ENCODE peak calls at places on chromosome 13, in seven cellular contexts. One of them, this sample, is unnamed.

GRCh38 chr13:50684366-50684765 is 159.1 kb downstream of the DLEU7 start:
- DNase-seq in H1: no peak
- DNase-seq in mesendoderm: no peak
- DNase-seq in IMR-90: no peak
- DNase-seq in H9: no peak
- DNase-seq in neuronal stem cell: no peak
- DNase-seq in trophoblast cell: no peak
- DNase-seq in this sample: no peak

GRCh38 chr13:52162279-52163101 is 3.1 kb upstream of the NEK3 start:
- DNase-seq in H9: no peak
- DNase-seq in mesendoderm: peak
- DNase-seq in neuronal stem cell: peak
- DNase-seq in H1: no peak
- DNase-seq in IMR-90: peak
- DNase-seq in trophoblast cell: no peak
- DNase-seq in this sample: peak

GRCh38 chr13:71169125-71169524 is 697.9 kb downstream of the DACH1 start:
- DNase-seq in trophoblast cell: no peak
- DNase-seq in mesendoderm: no peak
- DNase-seq in H1: no peak
- DNase-seq in H9: no peak
- DNase-seq in neuronal stem cell: no peak
- DNase-seq in IMR-90: no peak
- DNase-seq in this sample: no peak

GRCh38 chr13:45436953-45437352 is 18.8 kb upstream of the SLC25A30 start:
- DNase-seq in neuronal stem cell: no peak
- DNase-seq in H9: no peak
- DNase-seq in trophoblast cell: no peak
- DNase-seq in IMR-90: no peak
- DNase-seq in H1: no peak
- DNase-seq in mesendoderm: no peak
- DNase-seq in this sample: no peak

GRCh38 chr13:113729329-113730019 is 29.6 kb upstream of the TMEM255B start:
- DNase-seq in trophoblast cell: no peak
- DNase-seq in H1: no peak
- DNase-seq in H9: no peak
- DNase-seq in mesendoderm: no peak
- DNase-seq in neuronal stem cell: no peak
- DNase-seq in IMR-90: no peak
- DNase-seq in this sample: no peak

GRCh38 chr13:37889102-37889501 is 19.5 kb upstream of the TRPC4 start:
- DNase-seq in H9: no peak
- DNase-seq in neuronal stem cell: no peak
- DNase-seq in H1: no peak
- DNase-seq in IMR-90: peak
- DNase-seq in mesendoderm: no peak
- DNase-seq in trophoblast cell: no peak
- DNase-seq in this sample: peak

GRCh38 chr13:29758591-29759114 is 91.8 kb downstream of the UBL3 start:
- DNase-seq in mesendoderm: no peak
- DNase-seq in neuronal stem cell: no peak
- DNase-seq in trophoblast cell: peak
- DNase-seq in H1: no peak
- DNase-seq in H9: no peak
- DNase-seq in IMR-90: no peak
- DNase-seq in this sample: peak

GRCh38 chr13:22432690-22433089 is 748.1 kb upstream of the SGCG start:
- DNase-seq in H9: no peak
- DNase-seq in mesendoderm: no peak
- DNase-seq in IMR-90: no peak
- DNase-seq in trophoblast cell: no peak
- DNase-seq in H1: no peak
- DNase-seq in neuronal stem cell: no peak
- DNase-seq in this sample: no peak

GRCh38 chr13:113669871-113670341 is 2.9 kb downstream of the GRK1 start:
- DNase-seq in neuronal stem cell: no peak
- DNase-seq in H1: no peak
- DNase-seq in mesendoderm: no peak
- DNase-seq in trophoblast cell: no peak
- DNase-seq in IMR-90: no peak
- DNase-seq in H9: no peak
- DNase-seq in this sample: no peak

GRCh38 chr13:69423844-69424243 is 683.8 kb upstream of the ATXN8OS start:
- DNase-seq in mesendoderm: peak
- DNase-seq in H1: no peak
- DNase-seq in neuronal stem cell: no peak
- DNase-seq in IMR-90: no peak
- DNase-seq in H9: no peak
- DNase-seq in trophoblast cell: no peak
- DNase-seq in this sample: no peak

GRCh38 chr13:39888865-39889810 is 233.7 kb downstream of the COG6 start:
- DNase-seq in neuronal stem cell: no peak
- DNase-seq in IMR-90: no peak
- DNase-seq in H9: no peak
- DNase-seq in trophoblast cell: no peak
- DNase-seq in mesendoderm: peak
- DNase-seq in H1: no peak
- DNase-seq in this sample: no peak

GRCh38 chr13:114109646-114110045 is 22.8 kb downstream of the RASA3 start:
- DNase-seq in H9: no peak
- DNase-seq in IMR-90: no peak
- DNase-seq in mesendoderm: no peak
- DNase-seq in neuronal stem cell: no peak
- DNase-seq in trophoblast cell: no peak
- DNase-seq in H1: no peak
- DNase-seq in this sample: no peak

GRCh38 chr13:55341891-55342290 is 1798.8 kb upstream of the PRR20A start:
- DNase-seq in trophoblast cell: no peak
- DNase-seq in neuronal stem cell: no peak
- DNase-seq in mesendoderm: no peak
- DNase-seq in H1: no peak
- DNase-seq in IMR-90: no peak
- DNase-seq in H9: no peak
- DNase-seq in this sample: no peak

GRCh38 chr13:77584111-77584510 is 48.6 kb downstream of the SCEL start:
- DNase-seq in IMR-90: no peak
- DNase-seq in mesendoderm: no peak
- DNase-seq in neuronal stem cell: no peak
- DNase-seq in trophoblast cell: no peak
- DNase-seq in H9: no peak
- DNase-seq in H1: no peak
- DNase-seq in this sample: no peak

DNA sequence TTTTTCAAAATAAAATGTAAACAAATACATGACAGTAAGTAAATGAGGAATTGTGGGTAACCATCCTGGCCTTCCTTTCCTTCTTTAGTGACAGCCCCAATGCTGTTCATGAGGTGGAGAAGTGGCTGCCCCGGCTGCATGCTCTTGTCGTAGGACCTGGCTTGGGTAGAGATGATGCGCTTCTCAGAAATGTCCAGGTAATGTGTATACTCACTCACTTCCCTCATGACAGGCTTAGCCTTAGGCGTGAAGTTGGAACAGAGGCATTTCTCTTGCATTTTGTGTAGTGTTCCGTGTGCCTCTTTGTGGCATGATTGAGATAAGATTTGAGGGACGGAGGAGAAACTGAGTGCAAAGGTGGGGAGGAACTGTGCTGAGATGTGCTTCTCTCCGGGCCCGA is 12.0 kb downstream of the NAXD start:
- DNase-seq in neuronal stem cell: no peak
- DNase-seq in IMR-90: no peak
- DNase-seq in H1: no peak
- DNase-seq in H9: no peak
- DNase-seq in trophoblast cell: peak
- DNase-seq in mesendoderm: no peak
- DNase-seq in this sample: no peak
- H2AK5ac ChIP-seq in neuronal stem cell: no peak
- H2AK5ac ChIP-seq in IMR-90: no peak
- H2AK5ac ChIP-seq in H1: no peak
- H2AK5ac ChIP-seq in H9: no peak
- H2AK5ac ChIP-seq in trophoblast cell: peak
- H2AK5ac ChIP-seq in mesendoderm: no peak
- H2AK5ac ChIP-seq in this sample: no peak

GRCh38 chr13:63497601-63498000 is 2082.0 kb upstream of the PCDH20 start:
- DNase-seq in neuronal stem cell: no peak
- DNase-seq in IMR-90: peak
- DNase-seq in trophoblast cell: no peak
- DNase-seq in mesendoderm: no peak
- DNase-seq in H1: no peak
- DNase-seq in H9: no peak
- DNase-seq in this sample: peak
- H2AK5ac ChIP-seq in neuronal stem cell: no peak
- H2AK5ac ChIP-seq in IMR-90: no peak
- H2AK5ac ChIP-seq in trophoblast cell: no peak
- H2AK5ac ChIP-seq in mesendoderm: no peak
- H2AK5ac ChIP-seq in H1: no peak
- H2AK5ac ChIP-seq in H9: no peak
- H2AK5ac ChIP-seq in this sample: no peak

GRCh38 chr13:20779405-20779804 is 5.6 kb upstream of the EEF1AKMT1 start:
- DNase-seq in H9: no peak
- DNase-seq in mesendoderm: peak
- DNase-seq in trophoblast cell: no peak
- DNase-seq in H1: no peak
- DNase-seq in IMR-90: no peak
- DNase-seq in neuronal stem cell: no peak
- DNase-seq in this sample: no peak
- H2AK5ac ChIP-seq in H9: no peak
- H2AK5ac ChIP-seq in mesendoderm: no peak
- H2AK5ac ChIP-seq in trophoblast cell: no peak
- H2AK5ac ChIP-seq in H1: no peak
- H2AK5ac ChIP-seq in IMR-90: no peak
- H2AK5ac ChIP-seq in neuronal stem cell: no peak
- H2AK5ac ChIP-seq in this sample: no peak

GRCh38 chr13:28541966-28542365 is 47.0 kb upstream of the FLT1 start:
- DNase-seq in trophoblast cell: no peak
- DNase-seq in mesendoderm: no peak
- DNase-seq in IMR-90: no peak
- DNase-seq in neuronal stem cell: no peak
- DNase-seq in H1: no peak
- DNase-seq in H9: no peak
- DNase-seq in this sample: no peak

GRCh38 chr13:28545583-28546333 is 50.8 kb upstream of the FLT1 start:
- DNase-seq in trophoblast cell: peak
- DNase-seq in H1: no peak
- DNase-seq in IMR-90: no peak
- DNase-seq in H9: no peak
- DNase-seq in mesendoderm: peak
- DNase-seq in neuronal stem cell: no peak
- DNase-seq in this sample: peak

GRCh38 chr13:28540612-28541011 is 45.7 kb upstream of the FLT1 start:
- DNase-seq in H9: no peak
- DNase-seq in mesendoderm: no peak
- DNase-seq in neuronal stem cell: no peak
- DNase-seq in IMR-90: peak
- DNase-seq in H1: no peak
- DNase-seq in trophoblast cell: peak
- DNase-seq in this sample: no peak

GRCh38 chr13:28542804-28543203 is 47.9 kb upstream of the FLT1 start:
- DNase-seq in IMR-90: no peak
- DNase-seq in mesendoderm: no peak
- DNase-seq in H9: no peak
- DNase-seq in trophoblast cell: no peak
- DNase-seq in neuronal stem cell: no peak
- DNase-seq in H1: no peak
- DNase-seq in this sample: no peak

GRCh38 chr13:28544026-28544425 is 49.1 kb upstream of the FLT1 start:
- DNase-seq in H1: no peak
- DNase-seq in trophoblast cell: no peak
- DNase-seq in mesendoderm: no peak
- DNase-seq in IMR-90: no peak
- DNase-seq in neuronal stem cell: no peak
- DNase-seq in H9: no peak
- DNase-seq in this sample: no peak
- H2AK5ac ChIP-seq in H1: no peak
- H2AK5ac ChIP-seq in trophoblast cell: no peak
- H2AK5ac ChIP-seq in mesendoderm: no peak
- H2AK5ac ChIP-seq in IMR-90: no peak
- H2AK5ac ChIP-seq in neuronal stem cell: no peak
- H2AK5ac ChIP-seq in H9: no peak
- H2AK5ac ChIP-seq in this sample: no peak

GRCh38 chr13:93158565-93158964 is 68.0 kb upstream of the GPC6 start:
- DNase-seq in H1: no peak
- DNase-seq in trophoblast cell: no peak
- DNase-seq in IMR-90: no peak
- DNase-seq in mesendoderm: no peak
- DNase-seq in neuronal stem cell: no peak
- DNase-seq in H9: no peak
- DNase-seq in this sample: no peak
- H2AK5ac ChIP-seq in H1: no peak
- H2AK5ac ChIP-seq in trophoblast cell: no peak
- H2AK5ac ChIP-seq in IMR-90: no peak
- H2AK5ac ChIP-seq in mesendoderm: no peak
- H2AK5ac ChIP-seq in neuronal stem cell: no peak
- H2AK5ac ChIP-seq in H9: no peak
- H2AK5ac ChIP-seq in this sample: no peak

DNA sequence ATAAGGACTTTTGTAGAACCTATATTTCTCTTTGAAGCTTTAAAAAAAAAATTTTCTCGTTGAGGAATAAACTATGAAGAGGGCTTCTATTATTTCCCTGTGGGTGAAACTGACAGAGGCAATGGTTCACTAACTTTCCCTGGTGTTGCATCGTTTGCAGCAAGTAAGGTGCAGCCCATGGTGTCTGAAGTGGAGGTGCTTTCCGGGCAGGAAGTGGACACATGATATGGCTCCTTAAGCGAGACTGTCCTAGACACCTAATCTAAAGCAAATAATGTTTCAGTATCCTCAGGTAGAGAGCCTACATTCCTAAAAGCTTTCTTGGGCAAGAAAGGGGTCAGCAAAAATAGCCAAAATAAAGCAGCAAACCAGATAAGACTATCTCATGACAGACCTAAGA is 437.6 kb upstream of the ARGLU1 start:
- DNase-seq in mesendoderm: no peak
- DNase-seq in H9: no peak
- DNase-seq in neuronal stem cell: no peak
- DNase-seq in H1: no peak
- DNase-seq in trophoblast cell: no peak
- DNase-seq in IMR-90: no peak
- DNase-seq in this sample: no peak
- H2AK5ac ChIP-seq in mesendoderm: no peak
- H2AK5ac ChIP-seq in H9: no peak
- H2AK5ac ChIP-seq in neuronal stem cell: no peak
- H2AK5ac ChIP-seq in H1: no peak
- H2AK5ac ChIP-seq in trophoblast cell: no peak
- H2AK5ac ChIP-seq in IMR-90: no peak
- H2AK5ac ChIP-seq in this sample: no peak

GRCh38 chr13:80177327-80177726 is 163.6 kb downstream of the SPRY2 start:
- DNase-seq in IMR-90: no peak
- DNase-seq in H1: no peak
- DNase-seq in neuronal stem cell: no peak
- DNase-seq in trophoblast cell: no peak
- DNase-seq in H9: peak
- DNase-seq in mesendoderm: peak
- DNase-seq in this sample: no peak
- H2AK5ac ChIP-seq in IMR-90: no peak
- H2AK5ac ChIP-seq in H1: no peak
- H2AK5ac ChIP-seq in neuronal stem cell: no peak
- H2AK5ac ChIP-seq in trophoblast cell: no peak
- H2AK5ac ChIP-seq in H9: no peak
- H2AK5ac ChIP-seq in mesendoderm: no peak
- H2AK5ac ChIP-seq in this sample: no peak

This sample was measured in mesenchymal stem cell.